ENCODE peak calls at places on chromosomes 7 and 10, in four cellular contexts. F is K562, H is IMR-90, L is HepG2. D is an unnamed sample.

GRCh38 chr10:75508814-75509306 is 77.4 kb downstream of the LRMDA start:
- DNase-seq in F (no peak), H (no peak), L (no peak), D (no peak)

GRCh38 chr7:34720289-34720688 is 62.3 kb downstream of the NPSR1 start:
- DNase-seq in F (no peak), H (no peak), L (no peak), D (no peak)

GRCh38 chr10:112160834-112161233 is 22.7 kb downstream of the GPAM start:
- DNase-seq in F (no peak), H (no peak), L (no peak), D (no peak)

GRCh38 chr7:17062433-17063383 is 180.9 kb upstream of the AGR3 start:
- DNase-seq in F (no peak), H (peak; percentile 25), L (no peak), D (no peak)

GRCh38 chr7:78141533-78142281 is 343.1 kb downstream of the PHTF2 start:
- DNase-seq in F (no peak), H (peak; percentile 88), L (no peak), D (no peak)

GRCh38 chr10:20551761-20552160 is 345.4 kb downstream of the NEBL start:
- DNase-seq in F (no peak), H (no peak), L (no peak), D (no peak)

GRCh38 chr10:94062611-94063010 is 68.9 kb downstream of the PLCE1 start:
- DNase-seq in F (no peak), H (no peak), L (no peak), D (no peak)

GRCh38 chr7:29569648-29570047 is 6.0 kb downstream of the PRR15 start:
- DNase-seq in F (no peak), H (no peak), L (peak; percentile 63), D (no peak)

GRCh38 chr10:126476256-126476655 is 88.0 kb upstream of the ADAM12 start:
- DNase-seq in F (no peak), H (no peak), L (no peak), D (no peak)

GRCh38 chr7:44394112-44394447 is 68.7 kb upstream of the CAMK2B start:
- DNase-seq in F (no peak), H (no peak), L (no peak), D (no peak)

GRCh38 chr10:47335906-47336305 is 12.3 kb upstream of the RBP3 start:
- DNase-seq in F (no peak), H (no peak), L (no peak), D (no peak)

GRCh38 chr10:47311193-47311899 is 10.9 kb upstream of the GDF2 start:
- DNase-seq in F (peak; percentile 72), H (no peak), L (no peak), D (no peak)

GRCh38 chr10:23439920-23440875 is 1.3 kb downstream of the OTUD1 start:
- DNase-seq in F (peak; percentile 14), H (peak; percentile 37), L (no peak), D (no peak)

GRCh38 chr7:1103789-1104513 is 16.0 kb downstream of the GPER1 start:
- DNase-seq in F (no peak), H (no peak), L (no peak), D (no peak)

GRCh38 chr7:133512560-133512959 is 259.7 kb downstream of the EXOC4 start:
- DNase-seq in F (no peak), H (peak; percentile 94), L (no peak), D (no peak)

GRCh38 chr10:48309711-48310226 is 3.3 kb downstream of the MAPK8 start:
- DNase-seq in F (peak; percentile 35), H (peak; percentile 64), L (peak; percentile 41), D (peak; percentile 24)

GRCh38 chr10:75932921-75933320 is 501.5 kb downstream of the LRMDA start:
- DNase-seq in F (no peak), H (no peak), L (no peak), D (no peak)

GRCh38 chr10:95281206-95281605 is 9.6 kb downstream of the PDLIM1 start:
- DNase-seq in F (no peak), H (no peak), L (no peak), D (no peak)

GRCh38 chr10:16742165-16742960 is 74.9 kb downstream of the RSU1 start:
- DNase-seq in F (no peak), H (no peak), L (no peak), D (no peak)

GRCh38 chr7:131489196-131489595 is 67.2 kb downstream of the PODXL start:
- DNase-seq in F (no peak), H (no peak), L (no peak), D (no peak)

GRCh38 chr7:70303780-70304179 is 705.5 kb downstream of the AUTS2 start:
- DNase-seq in F (no peak), H (no peak), L (no peak), D (no peak)

GRCh38 chr7:1546274-1546908 is 9.6 kb downstream of the TMEM184A start:
- DNase-seq in F (no peak), H (no peak), L (no peak), D (no peak)

GRCh38 chr10:48579251-48579960 is 25.5 kb downstream of the ARHGAP22 start:
- DNase-seq in F (no peak), H (peak; percentile 72), L (no peak), D (no peak)

GRCh38 chr7:47087866-47088265 is 494.0 kb downstream of the TNS3 start:
- DNase-seq in F (no peak), H (peak; percentile 61), L (no peak), D (peak; percentile 6)

GRCh38 chr7:88306590-88307048 is at the start of gene STEAP4:
- DNase-seq in F (no peak), H (peak; percentile 0), L (no peak), D (no peak)

GRCh38 chr7:73850781-73851207 is 8.5 kb upstream of the METTL27 start:
- DNase-seq in F (peak; percentile 81), H (peak; percentile 99), L (no peak), D (peak; percentile 81)

GRCh38 chr10:29471483-29471859 is 163.3 kb downstream of the SVIL start:
- DNase-seq in F (peak; percentile 31), H (peak; percentile 90), L (no peak), D (no peak)

GRCh38 chr10:21516270-21517131 is 9.0 kb downstream of the SKIDA1 start:
- DNase-seq in F (peak; percentile 73), H (peak; percentile 78), L (no peak), D (peak; percentile 63)

GRCh38 chr7:32890010-32890552 is 1.5 kb downstream of the KBTBD2 start:
- DNase-seq in F (peak; percentile 59), H (peak; percentile 52), L (peak; percentile 52), D (peak; percentile 33)

GRCh38 chr7:64602518-64602917 is 39.6 kb upstream of the ZNF680 start:
- DNase-seq in F (no peak), H (peak; percentile 39), L (no peak), D (no peak)

GRCh38 chr10:59971915-59972314 is 65.6 kb upstream of the CCDC6 start:
- DNase-seq in F (no peak), H (no peak), L (peak; percentile 93), D (peak; percentile 72)

GRCh38 chr10:5643356-5643755 is 23.0 kb downstream of the ASB13 start:
- DNase-seq in F (no peak), H (no peak), L (no peak), D (no peak)

GRCh38 chr7:41136551-41136950 is 566.3 kb downstream of the INHBA start:
- DNase-seq in F (no peak), H (no peak), L (no peak), D (no peak)

GRCh38 chr7:30596043-30596641 is 1.5 kb downstream of the GARS1 start:
- DNase-seq in F (peak; percentile 52), H (peak; percentile 41), L (peak; percentile 42), D (peak; percentile 25)

GRCh38 chr7:131039355-131039762 is 288.3 kb upstream of the MKLN1 start:
- DNase-seq in F (no peak), H (no peak), L (no peak), D (no peak)

GRCh38 chr7:37683263-37684120 is at the start of gene GPR141:
- DNase-seq in F (no peak), H (no peak), L (no peak), D (no peak)

GRCh38 chr7:100364480-100364879 is 6.6 kb downstream of the PILRB start:
- DNase-seq in F (no peak), H (no peak), L (no peak), D (no peak)
- H3K4me2 ChIP-seq in F (no peak overlapping the region), H (no peak overlapping the region), L (no peak overlapping the region), D (no peak overlapping the region)

DNA sequence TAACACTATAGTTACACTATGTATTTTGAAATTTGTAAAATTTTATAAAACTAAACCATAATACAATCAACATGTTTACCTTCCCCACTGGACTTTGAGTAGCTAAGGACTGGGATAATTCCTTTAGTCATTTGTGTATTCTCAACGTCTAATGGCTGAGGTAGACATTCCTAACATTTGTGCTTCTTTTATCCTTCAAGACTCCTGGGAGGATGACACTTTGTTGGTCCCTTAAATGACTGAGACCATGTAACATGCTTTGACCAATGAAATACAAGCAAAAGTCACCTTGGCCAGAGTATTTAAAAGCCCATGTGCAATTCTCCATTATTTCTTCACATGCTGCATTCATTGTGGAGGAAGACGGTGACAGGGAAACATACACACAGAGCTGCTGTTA is 18.5 kb downstream of the RAPGEF5 start:
- DNase-seq in F (no peak), H (no peak), L (no peak), D (no peak)
- TF ChIP-seq MAZ in F (no peak), H (no peak), L (no peak), D (no peak)

DNA sequence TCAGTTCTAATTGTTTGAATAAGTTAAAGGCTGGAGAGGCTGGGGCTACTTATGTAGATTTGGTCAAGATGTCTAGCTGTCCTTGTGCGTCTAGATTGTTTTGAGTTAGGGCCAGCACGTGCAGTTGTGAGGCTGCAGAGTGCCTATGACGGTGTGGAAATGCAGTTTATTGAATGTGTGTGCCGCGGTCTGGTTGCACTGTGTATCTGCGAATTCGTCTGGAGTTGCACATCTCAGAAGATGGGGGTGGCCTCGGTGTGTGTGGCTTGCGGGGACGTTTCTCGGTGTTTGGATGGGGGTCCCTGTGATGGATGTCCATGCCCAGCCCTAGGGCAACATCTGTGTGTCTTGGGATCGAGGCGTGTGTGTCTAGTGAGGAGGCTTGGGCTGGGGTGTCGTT is 10.2 kb downstream of the EMX2 start:
- DNase-seq in F (no peak), H (no peak), L (no peak), D (no peak)
- TF ChIP-seq BHLHE40 in F (no peak), H (no peak), L (no peak), D (no peak)

GRCh38 chr10:4250497-4250887 is 465.5 kb upstream of the KLF6 start:
- DNase-seq in F (no peak), H (no peak), L (no peak), D (no peak)

GRCh38 chr10:4243651-4244050 is 458.6 kb upstream of the KLF6 start:
- DNase-seq in F (no peak), H (peak; percentile 100), L (no peak), D (peak; percentile 61)

GRCh38 chr10:4249841-4250496 is 465.0 kb upstream of the KLF6 start:
- DNase-seq in F (no peak), H (no peak), L (no peak), D (no peak)

GRCh38 chr10:4247379-4247778 is 462.4 kb upstream of the KLF6 start:
- DNase-seq in F (no peak), H (no peak), L (no peak), D (no peak)

GRCh38 chr10:4246881-4247358 is 461.9 kb upstream of the KLF6 start:
- DNase-seq in F (no peak), H (peak; percentile 98), L (no peak), D (no peak)
- H3K4me2 ChIP-seq in F (no peak overlapping the region), H (peak overlapping the region; percentile 100), L (no peak overlapping the region), D (peak overlapping the region; percentile 11)